ENCODE peak calls at places on chromosomes 3 and 15, in eight cellular contexts. L is HTR-8/SVneo, Y is T47D, O is stromal cell of bone marrow, R is NCI-H774, J is SJSA1, Q is osteocyte, S is EL. G is an unnamed sample.
A peak's percentile ranks its signal among the peaks of the same experiment; 100 is the strongest.

GRCh38 chr15:74461847-74462511 is 1.0 kb upstream of the UBL7 start:
- DNase-seq in S (peak; percentile 22), R (no peak), J (no peak), L (peak; percentile 29), Q (no peak), Y (no peak), O (no peak), G (no peak)

GRCh38 chr3:102140116-102140515 is 290.8 kb downstream of the NFKBIZ start:
- DNase-seq in Q (no peak), Y (no peak), O (no peak), S (no peak), R (no peak), L (no peak), J (no peak), G (no peak)

GRCh38 chr3:129607391-129608068 is 1.1 kb upstream of the PLXND1 start:
- DNase-seq in Q (no peak), Y (no peak), R (no peak), J (no peak), S (no peak), L (no peak), O (no peak), G (no peak)

GRCh38 chr3:12886106-12886679 is 44.8 kb upstream of the RPL32 start:
- DNase-seq in S (no peak), R (no peak), L (no peak), J (no peak), Y (no peak), O (no peak), Q (no peak), G (no peak)

GRCh38 chr3:35200056-35200455 is 439.3 kb upstream of the ARPP21 start:
- DNase-seq in O (no peak), S (no peak), L (peak; percentile 5), Q (no peak), J (no peak), Y (no peak), R (no peak), G (no peak)

GRCh38 chr15:39581501-39582285 is 814 bp downstream of the THBS1 start:
- DNase-seq in S (peak; percentile 65), Y (peak; percentile 88), Q (no peak), L (peak; percentile 56), O (peak; percentile 28), R (no peak), J (peak; percentile 59), G (peak; percentile 76)

GRCh38 chr3:18111702-18112311 is 313.3 kb downstream of the SATB1 start:
- DNase-seq in R (peak; percentile 4), O (no peak), S (peak; percentile 56), L (peak; percentile 18), Q (no peak), Y (peak; percentile 14), J (peak; percentile 46), G (peak; percentile 23)

GRCh38 chr3:58868101-58868779 is 181.6 kb downstream of the CFAP20DC start:
- DNase-seq in J (no peak), Y (no peak), Q (no peak), R (no peak), O (no peak), L (no peak), S (no peak), G (no peak)

GRCh38 chr3:177451277-177451880 is 254.1 kb upstream of the TBL1XR1 start:
- DNase-seq in Q (no peak), J (no peak), Y (peak; percentile 36), S (no peak), L (no peak), O (no peak), R (no peak), G (no peak)

GRCh38 chr3:11953350-11953749 is 50.8 kb upstream of the SYN2 start:
- DNase-seq in J (no peak), R (no peak), S (no peak), O (no peak), Q (peak; percentile 32), L (no peak), Y (no peak), G (no peak)

GRCh38 chr3:70053293-70053692 is 53.8 kb downstream of the SAMMSON start:
- DNase-seq in J (no peak), L (no peak), O (no peak), Q (no peak), Y (no peak), S (no peak), R (no peak), G (no peak)

GRCh38 chr15:85642054-85642692 is 152.6 kb downstream of the KLHL25 start:
- DNase-seq in Y (no peak), S (no peak), O (no peak), L (no peak), Q (no peak), J (no peak), R (no peak), G (no peak)

GRCh38 chr3:70840106-70840870 is 527.9 kb upstream of the MDFIC2 start:
- DNase-seq in R (no peak), L (no peak), J (no peak), O (no peak), Q (no peak), Y (peak; percentile 10), S (no peak), G (no peak)

GRCh38 chr3:133821767-133822638 is 16.4 kb downstream of the SRPRB start:
- DNase-seq in J (peak; percentile 45), Y (peak; percentile 82), S (peak; percentile 82), Q (peak; percentile 73), R (peak; percentile 20), L (no peak), O (peak; percentile 81), G (no peak)

GRCh38 chr15:88202231-88202630 is 54.3 kb downstream of the NTRK3 start:
- DNase-seq in J (no peak), L (no peak), R (no peak), S (peak; percentile 13), Y (no peak), O (peak; percentile 48), Q (no peak), G (no peak)

GRCh38 chr3:4979401-4980228 is at the start of gene BHLHE40:
- DNase-seq in J (peak; percentile 74), L (no peak), R (no peak), Q (no peak), S (no peak), Y (peak; percentile 30), O (no peak), G (no peak)

GRCh38 chr3:186427627-186428026 is 65.6 kb upstream of the DGKG start:
- DNase-seq in Q (no peak), Y (no peak), S (no peak), O (no peak), L (no peak), R (no peak), J (no peak), G (no peak)

GRCh38 chr3:141489184-141489583 is 2.4 kb downstream of the RASA2 start:
- DNase-seq in Y (no peak), R (no peak), S (no peak), Q (no peak), L (no peak), J (no peak), O (no peak), G (no peak)

GRCh38 chr3:118228151-118228550 is 806.5 kb downstream of the IGSF11 start:
- DNase-seq in S (no peak), Y (no peak), J (no peak), R (no peak), O (no peak), Q (no peak), L (no peak), G (no peak)

G was measured in amniotic stem cell.